ENCODE peak calls at places on chromosome 16, in four cellular contexts. Q is astrocyte of the spinal cord, X is progenitor cell of endocrine pancreas, V is psoas muscle. T is an unnamed sample.

GRCh38 chr16:69481901-69482341 is 57.5 kb downstream of the CYB5B start:
- DNase-seq in Q (peak), X (no peak), V (peak), T (no peak)

GRCh38 chr16:48335961-48336360 is 49.3 kb downstream of the SIAH1 start:
- DNase-seq in Q (peak), X (no peak), V (no peak), T (no peak)

GRCh38 chr16:68902376-68903345 is 59.3 kb downstream of the TANGO6 start:
- DNase-seq in Q (peak), X (peak), V (no peak), T (no peak)

GRCh38 chr16:23296994-23297393 is 5.1 kb upstream of the SCNN1B start:
- DNase-seq in Q (no peak), X (no peak), V (no peak), T (no peak)

GRCh38 chr16:17964196-17964595 is 372.3 kb downstream of the NPIPA8 start:
- DNase-seq in Q (no peak), X (no peak), V (no peak), T (no peak)

GRCh38 chr16:53281280-53281679 is 153.0 kb upstream of the RBL2 start:
- DNase-seq in Q (no peak), X (no peak), V (no peak), T (no peak)

GRCh38 chr16:30761427-30761927 is 385 bp downstream of the CFAP119 start:
- DNase-seq in Q (peak), X (peak), V (peak), T (no peak)

GRCh38 chr16:23924138-23924537 is 88.4 kb downstream of the PRKCB start:
- DNase-seq in Q (no peak), X (no peak), V (no peak), T (peak)

GRCh38 chr16:80718480-80719220 is 85.7 kb downstream of the CDYL2 start:
- DNase-seq in Q (peak), X (no peak), V (no peak), T (no peak)

GRCh38 chr16:22189473-22190168 is 16.5 kb upstream of the EEF2K start:
- DNase-seq in Q (peak), X (no peak), V (peak), T (no peak)

GRCh38 chr16:70782237-70782636 is 18.7 kb downstream of the VAC14 start:
- DNase-seq in Q (no peak), X (no peak), V (no peak), T (no peak)

DNA sequence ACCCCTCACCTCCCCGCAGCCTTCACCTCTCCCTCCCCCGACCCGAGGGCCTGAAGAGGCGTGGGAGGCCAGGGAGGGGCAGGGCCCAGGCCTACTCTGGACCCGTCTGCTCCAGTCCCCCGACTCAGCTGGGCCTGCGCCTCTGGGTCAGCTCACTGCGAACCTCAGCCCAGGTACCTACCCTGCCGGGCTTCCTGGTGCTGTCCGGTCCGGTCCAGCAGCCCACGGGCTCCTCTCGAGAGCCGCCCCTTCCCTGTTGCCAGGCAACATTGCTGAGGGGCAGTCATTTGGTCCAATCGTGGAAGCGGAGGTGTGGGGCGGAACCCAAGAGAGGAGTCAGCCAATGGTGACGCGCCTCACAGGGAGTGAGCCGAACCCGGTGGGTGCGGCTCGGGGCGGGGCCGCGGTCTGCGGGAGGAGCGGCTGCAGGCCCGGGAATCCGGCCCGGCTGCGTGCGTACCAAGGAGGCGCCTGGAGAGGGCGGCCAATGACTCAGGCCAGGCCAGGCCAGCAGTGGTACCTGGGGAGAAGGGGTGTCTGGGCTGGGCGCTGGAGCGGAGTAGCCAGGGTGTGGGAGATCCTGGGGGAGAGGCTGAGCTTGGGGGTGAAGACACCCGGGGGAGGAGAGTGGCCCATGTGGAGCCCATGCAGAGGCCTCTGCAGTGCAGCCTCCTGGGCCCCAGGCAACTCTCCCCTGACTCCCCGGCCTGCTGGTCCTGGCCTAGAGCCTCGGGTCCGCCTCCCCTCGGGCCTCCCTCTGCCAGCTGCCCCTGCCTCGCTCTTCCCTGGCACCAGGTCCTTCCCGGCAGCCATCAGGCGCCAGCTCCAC is at the start of gene MEAK7:
- DNase-seq in Q (peak), X (peak), V (peak), T (peak)
- TF ChIP-seq CTCF in Q (peak), X (no peak), V (peak), T (no peak)

DNA sequence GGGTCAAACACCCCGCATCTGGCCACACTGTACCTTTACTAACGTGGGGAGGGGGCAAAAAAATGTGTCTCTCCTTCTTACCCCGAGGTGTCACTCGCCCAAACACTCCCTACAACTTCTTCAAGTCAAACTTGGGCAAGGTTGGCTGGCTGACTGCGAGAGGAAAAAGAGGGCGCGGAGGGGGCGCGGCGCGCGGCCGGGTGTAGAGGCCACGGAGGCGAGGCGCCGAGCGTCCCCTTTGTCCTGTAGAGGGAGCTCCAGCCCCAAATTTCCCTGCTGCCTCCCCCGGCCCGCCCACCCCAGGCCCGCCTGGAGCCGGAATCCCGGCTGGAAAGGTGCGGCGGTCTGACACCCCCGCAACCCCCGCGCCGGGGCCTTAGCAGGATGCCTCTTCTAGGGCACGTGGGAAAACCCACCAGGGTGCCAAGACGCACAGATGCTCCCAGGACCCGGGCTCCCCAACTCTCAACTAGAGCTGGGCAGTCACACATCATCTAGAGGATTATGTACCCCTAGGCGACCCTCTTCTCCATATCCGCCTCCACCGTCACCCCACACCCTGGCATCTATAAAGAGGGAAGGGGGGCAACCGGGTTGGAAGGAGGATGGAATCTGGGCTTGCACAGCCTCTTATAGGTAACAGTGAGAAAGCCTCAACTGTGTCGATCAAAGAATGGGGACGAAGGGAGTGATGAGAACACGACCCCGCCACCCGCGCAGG is 4.2 kb downstream of the IRX3 start:
- DNase-seq in Q (peak), X (peak), V (peak), T (no peak)
- TF ChIP-seq CTCF in Q (peak), X (peak), V (peak), T (peak)

DNA sequence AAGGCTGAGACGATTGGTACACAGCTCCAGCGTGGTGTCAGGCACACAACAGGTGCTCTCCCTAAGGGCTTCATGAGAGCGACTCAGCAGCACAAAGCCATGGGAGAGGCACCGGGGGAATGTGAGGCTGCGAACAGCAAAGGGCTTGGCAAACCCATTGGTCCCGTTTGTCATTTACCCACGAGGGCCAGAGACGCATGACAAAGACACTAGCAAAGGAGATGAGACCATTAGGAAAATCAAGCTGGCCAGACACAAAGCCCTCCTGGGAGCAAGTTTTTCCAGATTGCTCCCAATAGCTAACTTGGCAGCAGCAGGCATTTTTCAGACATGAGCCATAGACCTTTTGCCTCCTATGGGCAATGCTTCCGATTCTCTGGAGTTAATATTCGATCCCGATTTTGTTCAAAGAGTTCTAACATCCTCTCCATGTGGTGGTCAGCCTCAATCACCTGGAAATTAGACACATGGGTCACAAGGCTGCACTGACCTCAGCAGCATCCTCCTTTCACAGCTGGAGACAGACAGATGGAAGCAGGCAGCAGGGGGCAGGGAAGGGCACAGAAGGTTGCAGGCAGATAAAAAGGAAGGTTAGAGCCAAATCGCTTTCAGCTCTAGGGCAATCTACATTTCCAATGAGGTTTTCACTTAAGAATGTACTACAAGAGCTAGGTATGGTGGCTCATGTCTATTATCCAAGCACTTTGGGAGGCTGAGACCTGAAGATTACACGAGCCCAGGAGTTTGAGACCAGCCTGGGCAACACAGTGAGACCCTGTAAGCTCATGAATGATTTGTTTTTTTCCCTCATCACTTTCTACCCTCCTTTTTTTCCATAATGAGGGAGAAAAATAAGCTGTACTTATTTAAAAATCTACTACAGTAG is 38.1 kb downstream of the TK2 start:
- DNase-seq in Q (peak), X (no peak), V (no peak), T (no peak)
- TF ChIP-seq CTCF in Q (no peak), X (no peak), V (no peak), T (peak)

DNA sequence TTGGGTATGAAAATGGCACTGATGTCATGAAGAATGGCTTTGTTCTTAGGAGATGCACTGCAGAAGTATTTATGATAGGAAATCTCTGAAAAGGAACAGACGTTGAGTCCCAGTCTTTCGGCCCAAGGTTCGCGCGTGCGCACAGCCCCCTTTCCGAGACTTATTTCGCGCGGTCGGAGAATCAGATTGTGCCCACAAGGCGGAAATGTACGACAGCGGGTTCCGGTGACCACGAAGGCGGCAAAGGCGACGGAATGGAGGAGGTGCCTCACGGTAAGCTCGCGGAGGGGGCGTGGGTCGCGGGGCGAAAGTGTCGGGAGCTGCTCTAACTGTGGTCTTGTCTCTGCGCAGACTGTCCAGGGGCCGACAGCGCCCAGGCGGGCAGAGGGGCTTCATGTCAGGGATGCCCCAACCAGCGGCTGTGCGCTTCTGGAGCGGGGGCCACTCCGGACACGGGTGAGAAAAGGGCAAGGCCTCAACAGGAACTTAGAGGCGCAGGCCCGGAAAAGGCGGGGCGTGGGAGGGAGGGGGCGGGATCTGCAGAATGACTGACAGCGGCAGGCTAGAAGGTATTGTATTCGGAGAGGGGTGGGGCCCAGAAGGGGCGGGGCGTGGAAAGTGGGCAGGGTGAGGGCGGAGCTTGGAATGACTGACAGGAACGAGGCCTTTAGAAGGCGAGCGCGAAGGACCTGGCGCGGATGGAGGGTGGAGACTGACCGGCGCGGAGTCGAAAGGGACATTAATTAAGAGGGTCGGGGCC is at the start of gene NUBP1:
- DNase-seq in Q (peak), X (peak), V (peak), T (peak)
- TF ChIP-seq CTCF in Q (no peak), X (no peak), V (no peak), T (no peak)

GRCh38 chr16:7313170-7313569 is 19.5 kb upstream of the RBFOX1 start:
- DNase-seq in Q (no peak), X (no peak), V (no peak), T (no peak)
- TF ChIP-seq CTCF in Q (peak), X (peak), V (peak), T (peak)

DNA sequence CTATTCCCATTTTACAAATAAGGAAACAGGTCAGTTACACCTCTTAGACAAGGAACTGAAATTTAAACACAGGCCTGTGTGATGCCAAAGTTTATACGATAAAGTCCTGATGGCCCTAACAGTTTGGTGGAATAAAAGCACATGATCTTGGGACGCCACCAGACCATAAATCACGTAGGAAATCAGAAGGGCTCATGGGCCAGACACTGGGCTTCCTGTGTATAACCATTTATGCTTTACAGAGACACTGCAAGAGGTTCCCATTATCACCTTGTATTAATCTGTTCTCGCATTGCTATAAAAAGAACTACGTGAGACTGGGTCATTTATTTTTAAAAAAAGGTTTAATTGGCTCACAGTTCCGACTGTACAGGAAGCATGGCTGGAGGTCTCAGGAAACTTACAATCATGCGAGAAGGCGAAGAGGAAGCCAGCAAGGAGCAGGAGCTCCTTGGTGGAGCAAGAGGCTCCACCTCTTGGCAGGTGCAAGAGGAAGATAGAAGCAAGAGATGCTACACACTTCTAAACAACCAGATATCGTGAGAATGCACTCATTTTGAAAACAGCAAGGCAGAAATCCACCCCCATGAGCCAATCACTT is 124.0 kb upstream of the MON1B start:
- DNase-seq in Q (no peak), X (no peak), V (no peak), T (no peak)
- TF ChIP-seq CTCF in Q (no peak), X (no peak), V (no peak), T (no peak)

DNA sequence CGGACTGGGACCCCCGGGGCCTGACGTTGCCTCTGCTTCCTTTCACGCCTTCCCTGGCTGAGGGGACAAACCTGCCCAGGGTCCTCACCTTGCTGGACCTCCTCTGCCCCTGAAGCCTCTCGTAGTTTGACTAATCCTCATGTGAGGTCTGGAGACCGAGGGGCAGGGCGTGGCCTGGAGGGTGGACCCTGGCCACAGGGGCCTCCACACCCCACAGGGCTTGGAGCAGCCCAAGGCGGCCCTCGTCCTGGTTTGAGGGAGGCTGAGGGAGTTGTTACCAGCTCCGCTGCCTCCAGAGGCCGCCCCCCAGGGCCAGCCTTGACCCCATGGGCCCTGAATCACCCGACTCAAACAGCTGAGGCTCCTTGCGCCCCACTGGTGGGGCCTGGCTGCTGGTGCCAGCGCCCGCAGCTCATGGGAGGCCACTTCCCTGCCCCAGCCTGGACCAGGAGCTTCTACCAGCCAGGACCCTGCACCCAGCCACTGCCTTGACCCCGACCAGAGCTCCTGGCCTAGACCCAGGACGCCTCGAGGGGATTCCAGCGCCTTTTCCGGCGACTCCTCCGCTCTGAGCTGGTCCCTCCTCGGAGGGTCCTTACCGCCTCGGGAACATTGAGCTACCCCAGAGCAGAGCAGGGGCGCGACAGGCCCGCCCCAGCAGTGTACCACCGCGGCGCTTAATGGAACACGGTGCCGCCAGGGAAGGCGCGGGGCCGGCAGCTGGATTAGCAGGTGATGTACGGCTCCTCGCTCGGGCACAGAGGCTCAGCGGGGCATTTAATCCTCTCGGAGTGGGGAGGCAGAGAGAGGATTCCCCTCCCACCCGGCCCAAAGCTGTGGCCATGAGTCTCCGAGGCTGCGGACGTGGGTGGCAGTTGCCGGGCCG is 37.1 kb downstream of the GSE1 start:
- DNase-seq in Q (no peak), X (no peak), V (no peak), T (no peak)
- TF ChIP-seq CTCF in Q (no peak), X (no peak), V (no peak), T (no peak)

DNA sequence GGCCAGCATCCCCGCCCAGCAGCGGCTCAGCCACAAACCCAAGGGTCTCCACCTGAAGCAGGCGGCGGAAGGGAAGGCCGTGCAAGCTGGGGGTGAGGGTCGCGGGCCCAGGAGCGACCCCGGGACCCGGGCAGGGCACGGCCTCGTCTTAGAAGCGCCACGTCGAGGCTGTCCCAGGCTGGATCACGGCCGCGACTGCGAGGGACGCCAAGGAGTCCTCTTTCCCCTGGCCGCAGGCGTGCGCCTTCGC is 535 bp upstream of the CCNF start:
- DNase-seq in Q (no peak), X (no peak), V (no peak), T (no peak)
- TF ChIP-seq CTCF in Q (no peak), X (peak), V (no peak), T (no peak)